ENCODE peak calls at places on chromosomes 4 and X, in nine cellular contexts. G is GM23338, S is GM23248, X is PC-3, F is OCI-LY7, U is HCT116, Z is MM.1S, M is neural progenitor cell, K is SK-N-SH. V is an unnamed sample.

GRCh38 chr4:85681194-85681803 is 206.3 kb downstream of the ARHGAP24 start:
- DNase-seq in G (no peak), S (peak; percentile 92), X (no peak), F (peak; percentile 66), U (no peak), Z (no peak), M (no peak), K (no peak), V (no peak)

GRCh38 chr4:149951501-149951900 is 126.7 kb upstream of the DCLK2 start:
- DNase-seq in G (no peak), S (no peak), X (no peak), F (no peak), U (no peak), Z (no peak), M (no peak), K (no peak), V (no peak)

GRCh38 chr4:38332699-38333098 is 331.3 kb upstream of the KLF3 start:
- DNase-seq in G (no peak), S (no peak), X (no peak), F (no peak), U (no peak), Z (no peak), M (no peak), K (no peak), V (no peak)

GRCh38 chr4:150679018-150679766 is 97.2 kb downstream of the MAB21L2 start:
- DNase-seq in G (no peak), S (no peak), X (no peak), F (no peak), U (no peak), Z (no peak), M (no peak), K (no peak), V (no peak)

GRCh38 chr4:89879201-89879600 is 15.5 kb upstream of the MMRN1 start:
- DNase-seq in G (no peak), S (no peak), X (no peak), F (no peak), U (no peak), Z (no peak), M (peak; percentile 60), K (no peak), V (no peak)

GRCh38 chr4:176198316-176198903 is 3.0 kb upstream of the SPATA4 start:
- DNase-seq in G (peak; percentile 65), S (no peak), X (no peak), F (no peak), U (no peak), Z (no peak), M (peak; percentile 15), K (no peak), V (no peak)

GRCh38 chr4:18579222-18579621 is 557.7 kb upstream of the LCORL start:
- DNase-seq in G (no peak), S (no peak), X (no peak), F (no peak), U (no peak), Z (no peak), M (no peak), K (no peak), V (no peak)

GRCh38 chr4:154593868-154594267 is 3.3 kb upstream of the FGA start:
- DNase-seq in G (no peak), S (no peak), X (no peak), F (no peak), U (no peak), Z (no peak), M (no peak), K (no peak), V (no peak)

GRCh38 chrX:112820364-112821308 is 20.0 kb downstream of the AMOT start:
- DNase-seq in G (no peak), S (peak; percentile 5), X (no peak), F (no peak), U (no peak), Z (no peak), M (no peak), K (no peak), V (peak; percentile 27)

GRCh38 chr4:114997596-114997995 is 115.8 kb downstream of the NDST4 start:
- DNase-seq in G (no peak), S (peak; percentile 27), X (no peak), F (no peak), U (no peak), Z (no peak), M (no peak), K (no peak), V (no peak)

GRCh38 chrX:129771266-129771995 is 8.3 kb upstream of the SASH3 start:
- DNase-seq in G (no peak), S (no peak), X (no peak), F (peak; percentile 57), U (no peak), Z (no peak), M (no peak), K (no peak), V (no peak)

GRCh38 chr4:68346461-68346860 is 3.4 kb downstream of the YTHDC1 start:
- DNase-seq in G (no peak), S (peak; percentile 33), X (peak; percentile 95), F (no peak), U (no peak), Z (no peak), M (no peak), K (no peak), V (peak; percentile 23)

GRCh38 chr4:169032194-169032593 is 22.1 kb upstream of the CBR4 start:
- DNase-seq in G (no peak), S (no peak), X (no peak), F (no peak), U (no peak), Z (no peak), M (no peak), K (no peak), V (no peak)

GRCh38 chr4:74097631-74098550 is 1.1 kb downstream of the CXCL2 start:
- DNase-seq in G (no peak), S (peak; percentile 5), X (peak; percentile 35), F (no peak), U (no peak), Z (no peak), M (no peak), K (no peak), V (peak; percentile 16)

GRCh38 chr4:37324526-37324925 is 80.0 kb downstream of the NWD2 start:
- DNase-seq in G (no peak), S (no peak), X (no peak), F (no peak), U (no peak), Z (no peak), M (no peak), K (no peak), V (no peak)

DNA sequence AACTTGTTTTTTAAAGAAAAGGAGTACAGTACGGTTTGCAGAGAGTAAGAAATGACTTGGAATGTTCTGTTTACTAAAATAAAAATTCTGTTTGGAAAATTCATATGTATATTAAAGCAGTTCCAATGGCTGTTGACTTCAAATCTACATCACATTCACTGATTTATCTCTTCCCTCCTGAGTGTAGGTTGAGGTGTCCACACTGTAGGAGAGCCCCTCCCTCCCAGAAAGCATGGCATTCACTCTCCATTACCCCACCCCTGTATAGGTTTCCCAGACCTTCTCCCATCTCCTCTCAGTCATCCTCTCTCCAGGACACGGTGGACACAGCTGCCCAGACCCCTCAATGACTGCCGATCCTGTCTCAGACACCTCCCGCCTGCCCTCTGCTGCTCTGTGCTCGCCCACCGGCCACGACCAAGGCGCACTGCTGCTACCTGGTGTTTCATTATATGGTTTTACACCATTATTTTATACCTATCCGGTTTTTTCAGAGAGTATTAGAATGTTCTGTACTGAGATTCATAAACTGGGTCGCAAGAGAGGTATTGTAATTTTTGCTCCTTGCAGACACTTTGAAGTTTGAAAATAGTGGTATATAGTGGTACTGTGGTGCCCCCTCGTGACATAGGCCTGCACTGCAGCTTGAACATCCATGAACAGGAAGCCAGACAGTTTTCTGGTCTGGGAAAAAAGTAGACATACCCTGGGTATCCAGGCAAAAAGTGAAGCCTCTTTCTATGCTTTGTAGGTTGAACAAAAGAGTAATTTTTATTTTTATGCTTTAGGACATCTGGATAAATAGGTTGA is 38.8 kb upstream of the BEX4 start:
- DNase-seq in G (peak; percentile 52), S (peak; percentile 48), X (peak; percentile 76), F (peak; percentile 19), U (no peak), Z (peak; percentile 50), M (peak; percentile 38), K (peak; percentile 67), V (peak; percentile 67)
- H3K4me3 ChIP-seq in G (no peak overlapping the region), S (peak overlapping the region; percentile 67), X (peak overlapping the region; percentile 66), F (no peak overlapping the region), U (peak overlapping the region; percentile 28), Z (no peak overlapping the region), M (peak overlapping the region; percentile 39), K (peak overlapping the region; percentile 27), V (no peak overlapping the region)

GRCh38 chrX:67784712-67785111 is 240.9 kb downstream of the AR start:
- DNase-seq in G (no peak), S (no peak), X (no peak), F (no peak), U (no peak), Z (no peak), M (no peak), K (no peak), V (no peak)

GRCh38 chrX:67777148-67777547 is 233.3 kb downstream of the AR start:
- DNase-seq in G (no peak), S (no peak), X (no peak), F (no peak), U (no peak), Z (no peak), M (no peak), K (no peak), V (no peak)

GRCh38 chrX:67780694-67781109 is 236.9 kb downstream of the AR start:
- DNase-seq in G (no peak), S (peak; percentile 92), X (peak; percentile 2), F (no peak), U (no peak), Z (peak; percentile 78), M (no peak), K (no peak), V (peak; percentile 62)

GRCh38 chrX:67779099-67779498 is 235.3 kb downstream of the AR start:
- DNase-seq in G (no peak), S (no peak), X (no peak), F (no peak), U (no peak), Z (no peak), M (no peak), K (no peak), V (no peak)

DNA sequence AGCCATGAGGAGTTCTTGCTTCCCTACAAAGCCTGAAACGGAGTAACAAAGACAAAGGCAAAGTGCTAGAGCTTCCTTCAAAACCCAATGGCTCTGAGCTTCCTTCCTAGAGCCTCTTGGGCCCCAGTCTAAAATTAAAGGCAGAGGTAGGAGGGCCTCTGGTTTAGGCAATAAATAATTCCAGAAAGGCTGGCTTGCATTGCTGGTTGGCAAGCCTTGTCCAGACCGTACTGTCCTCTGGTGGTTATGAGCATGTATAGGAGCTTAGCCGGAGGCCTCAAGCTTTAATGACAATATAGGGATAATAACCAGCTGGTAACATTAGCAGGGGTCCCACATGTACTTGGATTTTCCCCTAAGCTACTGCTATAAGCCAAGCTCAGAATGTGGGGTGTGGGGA is 237.3 kb downstream of the AR start:
- DNase-seq in G (no peak), S (peak; percentile 68), X (no peak), F (no peak), U (no peak), Z (no peak), M (no peak), K (no peak), V (no peak)
- H3K4me2 ChIP-seq in G (no peak overlapping the region), S (peak overlapping the region; percentile 72), X (no peak overlapping the region), F (no peak overlapping the region), U (no peak overlapping the region), Z (no peak overlapping the region), M (no peak overlapping the region), K (no peak overlapping the region), V (no peak overlapping the region)

GRCh38 chrX:34893741-34894140 is 48.9 kb upstream of the FAM47B start:
- DNase-seq in G (no peak), S (peak; percentile 26), X (peak; percentile 48), F (peak; percentile 0), U (no peak), Z (peak; percentile 7), M (no peak), K (no peak), V (no peak)
- TF ChIP-seq EZH2phosphoT487 in G (no peak), S (no peak), X (no peak), F (no peak), U (no peak), Z (no peak), M (no peak), K (no peak), V (no peak)

GRCh38 chrX:11171956-11172355 is 60.8 kb downstream of the HCCS start:
- DNase-seq in G (no peak), S (no peak), X (no peak), F (no peak), U (no peak), Z (no peak), M (no peak), K (no peak), V (no peak)
- H3K4me3 ChIP-seq in G (no peak overlapping the region), S (no peak overlapping the region), X (no peak overlapping the region), F (no peak overlapping the region), U (no peak overlapping the region), Z (no peak overlapping the region), M (no peak overlapping the region), K (no peak overlapping the region), V (no peak overlapping the region)